ENCODE peak calls at places on chromosomes 2 and 18, in ten cellular contexts. E is Caco-2; B is stimulated activated CD8-positive, alpha-beta memory T cell treated with anti-CD3 and anti-CD28 coated beads, Interleukin-4, amount 100 ng/mL, for 1 hour; R is non-pigmented ciliary epithelial cell; G is GM04504; I is stimulated activated CD4-positive, alpha-beta T cell treated with anti-CD3 and anti-CD28 coated beads, Interleukin-12 subunit alpha, Interleukin-12 subunit beta, amount 100 ng/mL, for 4 hours; J is cardiac muscle cell; V is NCI-H2029; D is cardiac fibroblast; A is activated CD8-positive, alpha-beta memory T cell treated with anti-CD3 and anti-CD28 coated beads for 1 hour. S is an unnamed sample.
A peak's percentile ranks its signal among the peaks of the same experiment; 100 is the strongest.

GRCh38 chr2:42601076-42601475 is 32.6 kb downstream of the MTA3 start:
- DNase-seq in E (no peak), J (no peak), G (no peak), B (no peak), A (no peak), V (no peak), R (no peak), D (no peak), I (no peak), S (no peak)

GRCh38 chr18:80249217-80250093 is 2.1 kb upstream of the PARD6G start:
- DNase-seq in J (no peak), D (no peak), E (no peak), A (no peak), G (no peak), V (peak; percentile 3), B (no peak), I (no peak), R (no peak), S (no peak)

GRCh38 chr2:208595386-208596275 is 189.0 kb downstream of the PTH2R start:
- DNase-seq in A (no peak), B (no peak), I (no peak), E (peak; percentile 72), G (no peak), D (no peak), V (peak; percentile 21), R (no peak), J (no peak), S (no peak)

GRCh38 chr2:190889175-190889943 is 8.7 kb downstream of the GLS start:
- DNase-seq in V (no peak), J (no peak), A (no peak), G (no peak), I (no peak), B (no peak), D (no peak), E (no peak), R (no peak), S (no peak)

GRCh38 chr2:186503827-186504606 is 18.0 kb downstream of the ZC3H15 start:
- DNase-seq in V (peak; percentile 1), J (peak; percentile 58), R (no peak), I (no peak), D (peak; percentile 61), E (no peak), A (no peak), G (no peak), B (no peak), S (no peak)

GRCh38 chr2:238449909-238450417 is 23.2 kb downstream of the ASB1 start:
- DNase-seq in E (no peak), D (peak; percentile 68), J (peak; percentile 67), I (no peak), B (no peak), R (no peak), A (no peak), V (no peak), G (peak; percentile 74), S (no peak)

GRCh38 chr18:72652990-72653593 is 109.0 kb upstream of the CBLN2 start:
- DNase-seq in J (no peak), G (no peak), B (no peak), A (no peak), V (no peak), D (peak; percentile 6), E (peak; percentile 39), I (peak; percentile 4), R (no peak), S (peak; percentile 18)

GRCh38 chr2:170271340-170271739 is 93.4 kb downstream of the MYO3B start:
- DNase-seq in E (no peak), G (no peak), D (no peak), R (no peak), B (no peak), A (no peak), J (peak; percentile 1), V (peak; percentile 68), I (no peak), S (no peak)

GRCh38 chr18:10543277-10543676 is 17.4 kb downstream of the NAPG start:
- DNase-seq in D (no peak), A (no peak), R (no peak), J (no peak), V (no peak), G (no peak), I (no peak), B (no peak), E (no peak), S (no peak)

GRCh38 chr2:56474412-56475158 is 290.8 kb downstream of the CCDC85A start:
- DNase-seq in D (peak; percentile 39), B (no peak), R (peak; percentile 22), A (no peak), V (peak; percentile 15), I (no peak), E (no peak), J (peak; percentile 14), G (peak; percentile 67), S (peak; percentile 72)

GRCh38 chr2:85066874-85067351 is 66.3 kb upstream of the TCF7L1 start:
- DNase-seq in E (peak; percentile 85), G (peak; percentile 37), R (peak; percentile 53), J (peak; percentile 90), A (peak; percentile 3), B (no peak), D (peak; percentile 88), I (peak; percentile 38), V (peak; percentile 40), S (peak; percentile 54)

GRCh38 chr2:179165356-179166000 is 99.2 kb downstream of the SESTD1 start:
- DNase-seq in D (no peak), R (no peak), A (no peak), V (no peak), E (no peak), I (no peak), B (no peak), G (no peak), J (peak; percentile 4), S (no peak)

GRCh38 chr2:16394072-16394985 is 271.3 kb downstream of the CYRIA start:
- DNase-seq in R (no peak), E (peak; percentile 65), B (no peak), J (no peak), G (no peak), A (no peak), V (no peak), I (no peak), D (no peak), S (no peak)

GRCh38 chr2:148523315-148523714 is 121.2 kb upstream of the EPC2 start:
- DNase-seq in J (no peak), I (no peak), A (no peak), B (no peak), D (no peak), V (no peak), E (no peak), R (no peak), G (no peak), S (no peak)

GRCh38 chr18:56789004-56789888 is 138.1 kb downstream of the WDR7 start:
- DNase-seq in E (peak; percentile 27), G (no peak), A (no peak), B (no peak), R (no peak), V (no peak), I (peak; percentile 11), J (peak; percentile 71), D (peak; percentile 62), S (no peak)

GRCh38 chr2:199379251-199379650 is 78.5 kb downstream of the SATB2 start:
- DNase-seq in V (no peak), R (peak; percentile 53), J (no peak), A (no peak), B (no peak), I (no peak), G (peak; percentile 50), E (no peak), D (no peak), S (peak; percentile 3)

GRCh38 chr2:236685361-236685760 is 115.7 kb downstream of the ACKR3 start:
- DNase-seq in G (no peak), V (no peak), D (no peak), R (no peak), A (no peak), J (no peak), E (no peak), B (no peak), I (no peak), S (no peak)

GRCh38 chr2:54577944-54578667 is 122.0 kb downstream of the SPTBN1 start:
- DNase-seq in E (no peak), J (no peak), A (no peak), G (no peak), D (peak; percentile 61), R (no peak), I (no peak), V (no peak), B (no peak), S (no peak)

GRCh38 chr2:104163611-104164157 is 690.2 kb upstream of the POU3F3 start:
- DNase-seq in I (no peak), A (no peak), E (no peak), B (no peak), G (no peak), D (no peak), J (no peak), V (no peak), R (no peak), S (no peak)

GRCh38 chr2:240438810-240439697 is 3.6 kb downstream of the GPC1 start:
- DNase-seq in B (no peak), A (no peak), R (no peak), D (no peak), I (no peak), E (no peak), G (no peak), J (no peak), V (no peak), S (no peak)